ENCODE peak calls at places on chromosomes 3 and 15, in five cellular contexts. C is heart left ventricle, X is endothelial cell of umbilical vein, S is mucosa of descending colon, B is stomach. I is an unnamed sample.

GRCh38 chr3:144875251-144875650 is 903.6 kb downstream of the DIPK2A start:
- DNase-seq in C (no peak), X (no peak), S (no peak), B (no peak), I (no peak)

GRCh38 chr3:161372321-161373260 is 1.3 kb upstream of the SPTSSB start:
- DNase-seq in C (no peak), X (peak), S (peak), B (peak), I (peak)

GRCh38 chr15:99967841-99968371 is 234.7 kb upstream of the LYSMD4 start:
- DNase-seq in C (no peak), X (no peak), S (no peak), B (peak), I (no peak)

GRCh38 chr3:138921316-138922292 is 25.3 kb downstream of the FOXL2 start:
- DNase-seq in C (no peak), X (no peak), S (no peak), B (no peak), I (no peak)

GRCh38 chr3:152309535-152310317 is 41.0 kb downstream of the MBNL1 start:
- DNase-seq in C (no peak), X (no peak), S (no peak), B (no peak), I (no peak)

GRCh38 chr15:98853593-98854420 is 153.8 kb downstream of the PGPEP1L start:
- DNase-seq in C (no peak), X (no peak), S (peak), B (no peak), I (no peak)

GRCh38 chr3:141184430-141184829 is 47.2 kb upstream of the PXYLP1 start:
- DNase-seq in C (no peak), X (no peak), S (no peak), B (no peak), I (no peak)

GRCh38 chr3:103966749-103967148 is 1400.0 kb upstream of the ALCAM start:
- DNase-seq in C (no peak), X (no peak), S (no peak), B (no peak), I (no peak)

GRCh38 chr15:85003593-85004312 is 22.1 kb downstream of the PDE8A start:
- DNase-seq in C (no peak), X (no peak), S (no peak), B (no peak), I (no peak)

GRCh38 chr15:25236143-25236860 is 202.5 kb downstream of the UBE3A start:
- DNase-seq in C (no peak), X (no peak), S (no peak), B (no peak), I (no peak)

GRCh38 chr15:85751731-85752421 is 42.8 kb downstream of the KLHL25 start:
- DNase-seq in C (no peak), X (no peak), S (no peak), B (peak), I (peak)

GRCh38 chr3:126013742-126014141 is 44.8 kb downstream of the ROPN1B start:
- DNase-seq in C (no peak), X (no peak), S (no peak), B (no peak), I (no peak)

GRCh38 chr15:101124731-101125558 is 126.9 kb downstream of the CHSY1 start:
- DNase-seq in C (no peak), X (peak), S (no peak), B (no peak), I (peak)

GRCh38 chr15:43922021-43922420 is 95.2 kb downstream of the WDR76 start:
- DNase-seq in C (no peak), X (no peak), S (no peak), B (no peak), I (no peak)

GRCh38 chr3:127304121-127304744 is 16.4 kb upstream of the PRR20G start:
- DNase-seq in C (no peak), X (no peak), S (peak), B (peak), I (peak)

GRCh38 chr3:13110678-13111116 is 37.5 kb upstream of the IQSEC1 start:
- DNase-seq in C (no peak), X (no peak), S (peak), B (no peak), I (no peak)

GRCh38 chr3:4948395-4948794 is 30.8 kb upstream of the BHLHE40 start:
- DNase-seq in C (no peak), X (no peak), S (no peak), B (no peak), I (no peak)

GRCh38 chr15:46442196-46442595 is 807.4 kb downstream of the SQOR start:
- DNase-seq in C (no peak), X (no peak), S (no peak), B (no peak), I (no peak)

GRCh38 chr3:111076732-111077131 is 5.1 kb downstream of the NECTIN3 start:
- DNase-seq in C (no peak), X (no peak), S (no peak), B (no peak), I (no peak)

GRCh38 chr3:122468896-122469533 is 45.7 kb downstream of the KPNA1 start:
- DNase-seq in C (no peak), X (no peak), S (no peak), B (no peak), I (no peak)

GRCh38 chr15:22873204-22873701 is 34.8 kb downstream of the NIPA2 start:
- DNase-seq in C (no peak), X (no peak), S (no peak), B (no peak), I (no peak)

GRCh38 chr3:51704511-51704950 is 2.3 kb upstream of the GRM2 start:
- DNase-seq in C (no peak), X (no peak), S (no peak), B (no peak), I (peak)

GRCh38 chr3:105656607-105657504 is 212.0 kb downstream of the CBLB start:
- DNase-seq in C (no peak), X (no peak), S (no peak), B (no peak), I (no peak)

GRCh38 chr15:69148465-69148864 is 12.0 kb upstream of the GLCE start:
- DNase-seq in C (no peak), X (no peak), S (no peak), B (no peak), I (no peak)

GRCh38 chr3:13871791-13872190 is 8.1 kb downstream of the WNT7A start:
- DNase-seq in C (no peak), X (no peak), S (no peak), B (no peak), I (no peak)

GRCh38 chr3:184772667-184773272 is 39.2 kb upstream of the VPS8 start:
- DNase-seq in C (no peak), X (no peak), S (no peak), B (peak), I (no peak)

GRCh38 chr3:127747751-127748521 is 74.4 kb downstream of the MGLL start:
- DNase-seq in C (peak), X (peak), S (peak), B (peak), I (peak)

GRCh38 chr3:186882881-186883685 is 40.6 kb downstream of the ADIPOQ start:
- DNase-seq in C (no peak), X (peak), S (no peak), B (no peak), I (no peak)

GRCh38 chr3:9800529-9800928 is 7.6 kb downstream of the ARPC4 start:
- DNase-seq in C (no peak), X (no peak), S (no peak), B (no peak), I (no peak)

DNA sequence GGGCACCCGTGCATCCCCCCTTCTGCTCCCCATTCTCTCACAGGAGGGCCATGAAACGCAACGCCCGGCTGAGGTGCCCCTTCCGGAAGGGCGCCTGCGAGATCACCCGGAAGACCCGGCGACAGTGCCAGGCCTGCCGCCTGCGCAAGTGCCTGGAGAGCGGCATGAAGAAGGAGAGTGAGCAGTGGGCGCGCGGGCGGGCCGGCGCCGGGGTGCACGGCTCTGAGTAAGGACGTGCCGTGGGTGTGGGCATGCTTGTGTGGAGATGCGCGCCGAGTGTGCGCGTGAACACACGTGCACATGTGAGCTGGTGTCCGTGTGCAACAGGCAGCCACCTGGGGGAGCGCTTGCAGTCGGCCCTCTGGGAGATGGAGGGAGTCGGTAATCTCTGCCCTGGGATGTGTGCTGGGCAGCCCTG is 28.1 kb downstream of the NR1I2 start:
- DNase-seq in C (peak), X (peak), S (peak), B (peak), I (peak)
- H3K4me3 ChIP-seq in C (peak), X (peak), S (no peak), B (peak), I (peak)

GRCh38 chr3:112086857-112087524 is 802 bp downstream of the C3orf52 start:
- DNase-seq in C (no peak), X (no peak), S (no peak), B (no peak), I (no peak)

GRCh38 chr3:112088944-112089343 is 2.8 kb downstream of the C3orf52 start:
- DNase-seq in C (no peak), X (no peak), S (no peak), B (no peak), I (no peak)

GRCh38 chr3:112087746-112088145 is 1.6 kb downstream of the C3orf52 start:
- DNase-seq in C (no peak), X (no peak), S (no peak), B (peak), I (peak)

GRCh38 chr3:112084980-112085697 is 1.1 kb upstream of the C3orf52 start:
- DNase-seq in C (no peak), X (no peak), S (peak), B (no peak), I (no peak)

GRCh38 chr3:112086018-112086854 is at the start of gene C3orf52:
- DNase-seq in C (peak), X (peak), S (peak), B (peak), I (peak)
- H3K4me3 ChIP-seq in C (peak), X (peak), S (peak), B (peak), I (peak)

GRCh38 chr3:16824085-16824696 is 60.6 kb upstream of the PLCL2 start:
- DNase-seq in C (no peak), X (no peak), S (no peak), B (no peak), I (no peak)
- H3K4me3 ChIP-seq in C (no peak), X (no peak), S (no peak), B (no peak), I (no peak)

GRCh38 chr15:63598467-63599400 is 1.5 kb downstream of the FBXL22 start:
- DNase-seq in C (no peak), X (peak), S (peak), B (peak), I (no peak)

GRCh38 chr15:63597821-63598220 is 634 bp downstream of the FBXL22 start:
- DNase-seq in C (no peak), X (no peak), S (no peak), B (no peak), I (no peak)

GRCh38 chr15:63595688-63596087 is 1.5 kb upstream of the FBXL22 start:
- DNase-seq in C (no peak), X (no peak), S (no peak), B (no peak), I (no peak)

GRCh38 chr15:63596666-63597032 is 538 bp upstream of the FBXL22 start:
- DNase-seq in C (no peak), X (no peak), S (no peak), B (no peak), I (no peak)

GRCh38 chr15:63597033-63597790 is at the start of gene FBXL22:
- DNase-seq in C (peak), X (no peak), S (peak), B (no peak), I (no peak)
- H3K4me3 ChIP-seq in C (peak), X (no peak), S (no peak), B (peak), I (no peak)

GRCh38 chr3:48684054-48684349 is 1.7 kb downstream of the NCKIPSD start:
- DNase-seq in C (no peak), X (no peak), S (no peak), B (no peak), I (no peak)
- H3K4me3 ChIP-seq in C (peak), X (no peak), S (no peak), B (peak), I (no peak)

DNA sequence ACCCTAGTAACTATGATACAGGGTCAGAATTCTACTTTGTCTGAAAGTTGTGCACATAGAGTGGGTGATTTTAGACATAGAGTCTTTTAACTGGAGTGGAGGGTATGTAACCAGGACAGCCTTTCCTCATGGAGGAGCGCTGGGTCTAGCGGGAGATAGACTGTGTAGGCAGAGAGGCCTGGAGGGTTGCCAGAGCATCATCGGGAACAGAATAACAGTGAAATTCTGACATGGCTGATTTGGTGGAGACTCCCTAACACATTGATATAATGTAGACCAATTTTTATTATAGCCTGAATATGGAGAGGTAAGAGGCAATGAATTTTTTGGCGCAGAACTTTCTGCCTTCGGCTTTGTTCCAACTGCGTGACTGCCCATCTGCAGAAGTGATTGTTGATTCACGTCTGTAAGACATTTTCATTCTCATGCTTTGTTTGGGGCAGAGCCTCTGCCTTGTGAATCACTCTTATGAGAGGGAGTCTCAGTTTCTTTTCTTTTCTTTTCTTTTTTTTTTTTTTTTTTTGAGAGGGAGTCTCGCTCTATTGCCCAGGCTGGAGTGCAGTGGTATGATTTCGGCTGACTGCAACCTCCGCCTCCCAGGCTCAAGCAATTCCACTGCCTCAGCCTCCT is 16.0 kb downstream of the LPP start:
- DNase-seq in C (peak), X (no peak), S (no peak), B (no peak), I (no peak)
- H3K4me3 ChIP-seq in C (no peak), X (no peak), S (no peak), B (no peak), I (no peak)

GRCh38 chr15:37045241-37045640 is 55.1 kb downstream of the MEIS2 start:
- DNase-seq in C (no peak), X (no peak), S (no peak), B (no peak), I (no peak)
- H3K4me3 ChIP-seq in C (no peak), X (no peak), S (no peak), B (no peak), I (no peak)

GRCh38 chr3:158105124-158105709 is 1.0 kb downstream of the SHOX2 start:
- DNase-seq in C (peak), X (no peak), S (no peak), B (no peak), I (no peak)
- H3K4me3 ChIP-seq in C (peak), X (peak), S (no peak), B (peak), I (peak)

GRCh38 chr3:149473314-149473990 is 1.0 kb upstream of the TM4SF4 start:
- DNase-seq in C (no peak), X (peak), S (peak), B (peak), I (no peak)
- H3K4me3 ChIP-seq in C (no peak), X (no peak), S (no peak), B (no peak), I (no peak)

I was measured in pancreas.